ENCODE peak calls at places on chromosomes 5 and 9, in five cellular contexts. X, C, O, A and L are unnamed samples.

GRCh38 chr9:1083325-1083913 is 33.3 kb downstream of the DMRT2 start:
- DNase-seq in X (peak; percentile 23), O (peak; percentile 21), A (no peak), C (no peak), L (no peak)

GRCh38 chr9:87340391-87340790 is 157.3 kb upstream of the DAPK1 start:
- DNase-seq in A (no peak), X (no peak), O (no peak), C (no peak), L (no peak)

GRCh38 chr9:135932656-135933055 is 25.3 kb upstream of the CAMSAP1 start:
- DNase-seq in X (no peak), C (no peak), O (no peak), A (no peak), L (no peak)

GRCh38 chr5:113058269-113058668 is 81.7 kb downstream of the DCP2 start:
- DNase-seq in X (no peak), O (no peak), A (no peak), C (no peak), L (no peak)

GRCh38 chr5:169805527-169805934 is 168.5 kb downstream of the DOCK2 start:
- DNase-seq in O (no peak), A (no peak), C (peak; percentile 61), X (no peak), L (no peak)

GRCh38 chr9:116156621-116157314 is 3.2 kb downstream of the PAPPA start:
- DNase-seq in C (peak; percentile 78), X (no peak), A (no peak), O (peak; percentile 76), L (peak; percentile 89)

GRCh38 chr9:120916573-120916972 is 10.0 kb downstream of the TRAF1 start:
- DNase-seq in C (peak; percentile 64), A (no peak), O (peak; percentile 71), X (peak; percentile 80), L (peak; percentile 95)

GRCh38 chr5:2732850-2733249 is 18.6 kb downstream of the IRX2 start:
- DNase-seq in O (no peak), C (no peak), X (no peak), A (no peak), L (no peak)

GRCh38 chr9:79581794-79582193 is 10.0 kb downstream of the TLE4 start:
- DNase-seq in A (no peak), X (no peak), C (peak; percentile 94), O (no peak), L (peak; percentile 94)

GRCh38 chr9:131048332-131048731 is 39.4 kb downstream of the LAMC3 start:
- DNase-seq in C (no peak), X (no peak), A (no peak), O (no peak), L (no peak)

GRCh38 chr5:93249651-93250289 is 331.2 kb downstream of the NR2F1-AS1 start:
- DNase-seq in O (no peak), X (no peak), A (no peak), C (peak; percentile 47), L (peak; percentile 40)

GRCh38 chr5:81922790-81923398 is 48.9 kb upstream of the ATG10 start:
- DNase-seq in A (no peak), X (no peak), O (no peak), C (no peak), L (no peak)

GRCh38 chr9:96089425-96089824 is 212.6 kb downstream of the HSD17B3 start:
- DNase-seq in X (no peak), C (no peak), O (no peak), A (no peak), L (no peak)

GRCh38 chr5:172696171-172696849 is 55.2 kb downstream of the NEURL1B start:
- DNase-seq in X (no peak), C (no peak), A (no peak), O (peak; percentile 77), L (peak; percentile 8)

GRCh38 chr9:106883030-106883429 is 20.1 kb downstream of the ZNF462 start:
- DNase-seq in A (no peak), X (no peak), C (no peak), O (no peak), L (no peak)

DNA sequence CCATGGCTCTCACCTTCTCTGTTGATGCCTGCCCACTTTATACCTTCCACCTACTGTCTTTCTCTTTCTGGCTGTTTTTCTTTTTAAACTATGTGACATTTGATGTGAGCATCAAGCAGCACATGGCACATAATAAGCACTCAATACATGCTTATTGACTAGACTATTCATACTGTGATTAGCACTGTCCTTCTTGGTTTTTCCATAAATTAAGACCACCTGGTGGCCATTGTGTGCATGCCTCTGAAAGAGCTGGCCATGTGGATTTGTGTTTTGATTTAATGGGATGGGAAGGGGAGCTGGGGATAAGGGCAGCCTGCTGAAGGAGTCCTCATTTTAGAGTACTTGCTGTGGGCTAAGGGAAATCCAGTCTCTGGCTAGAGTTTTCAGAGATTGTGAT is 79.4 kb downstream of the ARHGEF28 start:
- DNase-seq in C (no peak), A (no peak), O (no peak), X (no peak), L (no peak)
- TF ChIP-seq CTCF in C (no peak), A (no peak), O (no peak), X (no peak), L (peak; percentile 11)

GRCh38 chr5:14238272-14238671 is 95.1 kb downstream of the TRIO start:
- DNase-seq in C (no peak), O (no peak), A (no peak), X (no peak), L (no peak)

GRCh38 chr5:14239951-14240350 is 96.8 kb downstream of the TRIO start:
- DNase-seq in O (no peak), C (no peak), A (no peak), X (no peak), L (peak; percentile 44)

GRCh38 chr5:14239404-14239803 is 96.3 kb downstream of the TRIO start:
- DNase-seq in A (no peak), O (no peak), X (no peak), C (no peak), L (no peak)

GRCh38 chr5:14242447-14242846 is 99.3 kb downstream of the TRIO start:
- DNase-seq in X (no peak), A (no peak), C (no peak), O (no peak), L (no peak)

DNA sequence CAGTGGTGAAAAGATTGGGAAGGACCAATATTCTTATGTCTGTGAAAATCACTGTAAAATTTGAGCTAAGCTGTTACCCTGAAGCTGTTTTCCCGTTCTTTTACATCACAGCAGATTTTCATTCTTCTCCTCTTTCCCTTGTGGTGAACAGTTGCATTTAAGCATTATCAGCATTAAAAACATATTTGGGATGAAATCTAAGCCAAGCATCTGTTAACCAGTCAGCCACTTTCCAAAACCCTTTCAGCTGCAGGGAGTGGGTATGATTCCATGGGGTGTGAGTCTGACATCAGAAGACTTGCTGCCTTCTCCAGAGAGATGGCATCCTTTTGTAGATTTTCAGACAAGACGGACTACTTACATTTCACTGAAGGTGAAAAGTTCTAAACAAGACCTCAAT is 97.2 kb downstream of the TRIO start:
- DNase-seq in O (no peak), C (peak; percentile 59), X (no peak), A (no peak), L (peak; percentile 61)
- TF ChIP-seq CTCF in O (no peak), C (no peak), X (no peak), A (no peak), L (no peak)

GRCh38 chr5:43231977-43232376 is 40.0 kb downstream of the NIM1K start:
- DNase-seq in X (no peak), A (peak; percentile 25), O (no peak), C (no peak), L (no peak)
- TF ChIP-seq CTCF in X (no peak), A (peak; percentile 28), O (peak; percentile 40), C (peak; percentile 4), L (no peak)

DNA sequence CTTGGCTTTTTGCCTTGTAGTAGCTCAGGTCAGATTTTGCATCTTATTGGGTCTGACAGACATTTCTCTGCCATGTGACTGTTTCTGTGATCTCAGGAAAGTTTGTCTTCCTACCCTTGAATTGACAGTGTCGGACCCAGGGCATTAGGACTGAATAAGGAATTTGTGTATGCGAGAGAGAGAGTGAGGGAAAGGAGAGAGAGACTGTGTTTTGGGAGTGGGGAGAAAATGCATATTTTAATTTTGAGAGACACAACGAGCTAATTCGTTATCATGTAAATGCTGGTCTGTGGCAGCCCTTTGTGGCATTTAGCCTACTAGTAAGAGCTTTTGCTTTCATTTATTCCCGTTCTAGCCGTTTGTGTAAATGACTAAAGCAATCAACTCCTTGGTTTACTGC is 79.9 kb upstream of the MAMDC2 start:
- DNase-seq in X (no peak), A (no peak), O (no peak), C (no peak), L (no peak)
- TF ChIP-seq CTCF in X (no peak), A (no peak), O (no peak), C (no peak), L (no peak)

DNA sequence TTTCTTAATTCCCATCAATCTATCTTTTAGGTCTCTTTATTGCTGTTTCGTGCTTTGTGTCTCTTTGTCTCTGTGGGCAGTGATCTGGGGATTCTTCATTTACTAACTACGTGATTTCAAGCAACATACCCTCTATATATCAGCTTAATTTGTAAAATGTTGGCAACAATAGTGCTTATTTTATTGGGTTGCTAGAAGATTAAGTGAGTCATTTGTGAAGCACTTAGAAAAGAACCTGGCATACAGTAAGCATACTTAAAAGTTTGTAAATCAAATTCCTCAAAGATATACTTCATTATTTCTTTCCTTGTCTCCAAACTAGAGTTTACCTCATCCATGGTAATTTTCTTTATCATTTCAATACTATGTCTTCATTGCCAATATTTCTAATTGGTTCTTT is 669.7 kb downstream of the MAT2B start:
- DNase-seq in X (no peak), A (no peak), O (no peak), C (peak; percentile 70), L (no peak)
- TF ChIP-seq CTCF in X (no peak), A (no peak), O (no peak), C (no peak), L (no peak)

GRCh38 chr5:149264432-149265069 is 7.1 kb upstream of the AFAP1L1 start:
- DNase-seq in X (no peak), C (no peak), O (no peak), A (peak; percentile 90), L (no peak)
- TF ChIP-seq CTCF in X (no peak), C (peak; percentile 34), O (peak; percentile 63), A (peak; percentile 95), L (peak; percentile 48)

DNA sequence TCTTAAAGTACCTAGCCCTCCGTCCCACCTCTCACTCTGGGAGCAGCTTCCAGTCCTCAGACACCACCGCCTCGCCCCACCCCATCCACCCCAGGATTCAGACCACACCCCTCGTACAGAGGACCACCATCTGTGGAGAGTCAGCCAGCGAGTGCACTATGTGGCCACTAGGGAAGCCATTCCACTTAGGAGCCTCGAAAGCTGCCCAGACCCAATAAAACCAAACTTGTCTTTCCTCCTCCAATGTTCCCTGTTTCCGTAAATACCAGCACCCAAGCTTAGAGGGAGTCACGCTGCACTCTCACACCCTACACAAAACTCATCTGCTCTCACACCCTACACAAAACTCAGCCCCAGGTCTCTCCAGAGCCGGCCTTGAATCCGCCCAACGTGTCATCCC is 1.9 kb downstream of the GCNT4 start:
- DNase-seq in C (no peak), O (no peak), A (no peak), X (no peak), L (no peak)
- TF ChIP-seq CTCF in C (peak; percentile 34), O (no peak), A (no peak), X (no peak), L (peak; percentile 34)